ENCODE peak calls at places on chromosomes 1 and 21, in eight cellular contexts. N is NCI-H510A treated with DMSO at 0.1 percent for 48 hours; L is stimulated activated CD4-positive, alpha-beta T cell treated with anti-CD3 and anti-CD28 coated beads, Interleukin-2, amount 100 ng/mL, for 24 hours; Y is activated T-cell treated with anti-CD3 and anti-CD28 coated beads for 1 hour; C is C1 segment of cervical spinal cord; Q is erythroblast; U is mesothelial cell of epicardium; J is endothelial cell of umbilical vein. I is an unnamed sample.

GRCh38 chr1:48027533-48027835 is 30.3 kb upstream of the TRABD2B start:
- DNase-seq in Y (no peak), Q (no peak), U (no peak), L (no peak), C (no peak), J (no peak), N (no peak), I (no peak)

GRCh38 chr1:239493736-239494285 is 107.4 kb downstream of the CHRM3 start:
- DNase-seq in C (no peak), J (no peak), Y (no peak), L (no peak), Q (no peak), U (no peak), N (no peak), I (no peak)

GRCh38 chr21:46229133-46229922 is 754 bp upstream of the LSS start:
- DNase-seq in J (peak; percentile 51), N (peak; percentile 49), C (no peak), Y (no peak), L (no peak), U (peak; percentile 78), Q (no peak), I (peak; percentile 39)

GRCh38 chr1:156676450-156676819 is 772 bp downstream of the NES start:
- DNase-seq in U (no peak), Q (no peak), J (peak; percentile 38), L (no peak), N (no peak), C (no peak), Y (no peak), I (no peak)

GRCh38 chr1:223741861-223742260 is 29.5 kb downstream of the CAPN2 start:
- DNase-seq in U (no peak), Q (no peak), J (peak; percentile 72), Y (no peak), C (no peak), L (no peak), N (no peak), I (no peak)

GRCh38 chr1:119080586-119080985 is 59.9 kb downstream of the WARS2 start:
- DNase-seq in J (no peak), Q (no peak), L (no peak), C (peak; percentile 73), U (no peak), Y (no peak), N (no peak), I (no peak)

GRCh38 chr1:66773227-66773626 is 21.0 kb downstream of the DYNLT5 start:
- DNase-seq in Q (no peak), J (no peak), N (no peak), U (no peak), L (no peak), C (no peak), Y (no peak), I (no peak)

GRCh38 chr1:208781391-208782035 is 537.3 kb upstream of the PLXNA2 start:
- DNase-seq in C (no peak), L (no peak), U (no peak), N (peak; percentile 74), J (no peak), Q (no peak), Y (no peak), I (no peak)

GRCh38 chr1:236502972-236503639 is 20.7 kb upstream of the LGALS8 start:
- DNase-seq in J (peak; percentile 89), Q (peak; percentile 14), L (no peak), N (no peak), Y (no peak), U (peak; percentile 57), C (no peak), I (peak; percentile 23)

GRCh38 chr1:91699339-91699970 is 186.5 kb downstream of the TGFBR3 start:
- DNase-seq in C (no peak), J (no peak), U (no peak), Q (no peak), L (no peak), Y (no peak), N (no peak), I (no peak)

GRCh38 chr1:161487483-161487827 is 17.8 kb upstream of the FCGR2A start:
- DNase-seq in J (no peak), Q (peak; percentile 67), N (no peak), L (no peak), U (no peak), Y (no peak), C (no peak), I (no peak)

GRCh38 chr1:87872189-87872588 is 543.5 kb downstream of the LMO4 start:
- DNase-seq in U (no peak), J (no peak), N (no peak), Y (no peak), L (no peak), C (no peak), Q (no peak), I (no peak)

GRCh38 chr1:166925791-166926483 is 49.4 kb downstream of the ILDR2 start:
- DNase-seq in Y (no peak), Q (no peak), J (no peak), L (no peak), C (no peak), N (no peak), U (no peak), I (no peak)

GRCh38 chr21:21971384-21971783 is 973.2 kb downstream of the NCAM2 start:
- DNase-seq in U (no peak), J (no peak), Q (no peak), L (no peak), C (no peak), Y (no peak), N (no peak), I (no peak)

GRCh38 chr21:29350246-29350779 is 51.6 kb downstream of the BACH1 start:
- DNase-seq in C (no peak), Y (no peak), L (no peak), U (no peak), Q (no peak), N (no peak), J (no peak), I (no peak)

GRCh38 chr1:192907545-192908243 is 98.9 kb downstream of the RGS2 start:
- DNase-seq in C (no peak), Y (no peak), J (no peak), Q (no peak), L (no peak), N (no peak), U (no peak), I (no peak)

GRCh38 chr1:225479341-225479740 is 51.5 kb upstream of the LBR start:
- DNase-seq in L (no peak), Y (no peak), J (no peak), N (no peak), U (no peak), Q (no peak), C (no peak), I (no peak)

GRCh38 chr1:17405898-17406759 is 33.3 kb downstream of the RCC2 start:
- DNase-seq in N (peak; percentile 14), J (peak; percentile 44), Y (peak; percentile 20), U (peak; percentile 69), L (peak; percentile 38), Q (peak; percentile 68), C (peak; percentile 38), I (peak; percentile 49)

GRCh38 chr1:119882172-119883029 is 13.9 kb downstream of the ADAM30 start:
- DNase-seq in L (no peak), Y (no peak), J (no peak), Q (peak; percentile 24), N (no peak), U (no peak), C (no peak), I (no peak)

GRCh38 chr21:44618504-44618903 is 6.6 kb downstream of the KRTAP10-8 start:
- DNase-seq in J (peak; percentile 7), N (no peak), Y (no peak), Q (peak; percentile 2), U (no peak), L (no peak), C (no peak), I (peak; percentile 1)

GRCh38 chr1:40868051-40868723 is 6.0 kb upstream of the CITED4 start:
- DNase-seq in L (no peak), Y (no peak), C (no peak), Q (peak; percentile 25), U (no peak), N (peak; percentile 77), J (peak; percentile 75), I (no peak)

GRCh38 chr1:92748138-92748537 is 36.8 kb downstream of the EVI5 start:
- DNase-seq in C (no peak), Y (no peak), N (no peak), J (no peak), L (no peak), U (no peak), Q (no peak), I (no peak)

GRCh38 chr1:205858141-205858961 is 8.4 kb upstream of the PM20D1 start:
- DNase-seq in N (no peak), L (no peak), C (no peak), Q (no peak), U (no peak), J (no peak), Y (no peak), I (no peak)

GRCh38 chr1:168164771-168165170 is 14.0 kb upstream of the TIPRL start:
- DNase-seq in Q (no peak), J (no peak), U (no peak), C (no peak), N (no peak), Y (no peak), L (no peak), I (no peak)

GRCh38 chr1:143699731-143700130 is 272.1 kb downstream of the FAM72C start:
- DNase-seq in C (no peak), J (no peak), Q (no peak), L (no peak), Y (no peak), U (no peak), N (no peak), I (no peak)

GRCh38 chr1:112533029-112533428 is 24.3 kb downstream of the WNT2B start:
- DNase-seq in Y (no peak), N (no peak), U (no peak), L (no peak), J (no peak), Q (no peak), C (no peak), I (no peak)

GRCh38 chr1:192610114-192610958 is 25.6 kb upstream of the RGS13 start:
- DNase-seq in N (peak; percentile 10), Y (no peak), U (no peak), J (peak; percentile 43), C (no peak), Q (peak; percentile 57), L (no peak), I (peak; percentile 34)

GRCh38 chr1:185017338-185017737 is 28.0 kb upstream of the RNF2 start:
- DNase-seq in C (no peak), Y (no peak), L (no peak), J (peak; percentile 47), U (no peak), Q (peak; percentile 67), N (no peak), I (no peak)

GRCh38 chr1:246295968-246296367 is 211.1 kb downstream of the SMYD3 start:
- DNase-seq in Y (no peak), L (no peak), U (no peak), C (no peak), Q (no peak), N (no peak), J (peak; percentile 53), I (peak; percentile 59)

GRCh38 chr1:72438270-72438669 is 155.9 kb upstream of the NEGR1 start:
- DNase-seq in C (no peak), Y (no peak), Q (no peak), U (no peak), L (no peak), J (peak; percentile 50), N (no peak), I (no peak)

GRCh38 chr1:108747128-108747827 is 804 bp downstream of the STXBP3 start:
- DNase-seq in N (peak; percentile 79), Y (no peak), U (peak; percentile 70), L (peak; percentile 44), J (peak; percentile 87), Q (peak; percentile 91), C (peak; percentile 75), I (peak; percentile 87)

GRCh38 chr1:16607433-16607851 is 5.9 kb downstream of the NBPF1 start:
- DNase-seq in C (no peak), N (no peak), Q (no peak), U (peak; percentile 48), L (no peak), Y (no peak), J (no peak), I (no peak)

GRCh38 chr1:182549811-182550210 is 39.2 kb downstream of the RNASEL start:
- DNase-seq in N (no peak), C (no peak), J (no peak), Q (no peak), U (no peak), L (no peak), Y (no peak), I (no peak)

GRCh38 chr1:109151591-109151990 is 37.7 kb downstream of the ELAPOR1 start:
- DNase-seq in N (no peak), C (no peak), Q (no peak), L (no peak), Y (no peak), U (no peak), J (no peak), I (no peak)